ENCODE peak calls at places on chromosomes 2 and 18, in eight cellular contexts. One of them, this sample, is unnamed.

GRCh38 chr2:42030196-42030759 is 17.5 kb upstream of the PKDCC start:
- DNase-seq in cardiac fibroblast: no peak
- DNase-seq in sigmoid colon: no peak
- DNase-seq in AG10803: no peak
- DNase-seq in tibial artery: no peak
- DNase-seq in A549: no peak
- DNase-seq in astrocyte of the spinal cord: no peak
- DNase-seq in tibial nerve: no peak
- DNase-seq in this sample: no peak

GRCh38 chr2:171703574-171704347 is 16.5 kb downstream of the DYNC1I2 start:
- DNase-seq in A549: peak
- DNase-seq in AG10803: peak
- DNase-seq in tibial artery: no peak
- DNase-seq in cardiac fibroblast: peak
- DNase-seq in sigmoid colon: no peak
- DNase-seq in astrocyte of the spinal cord: peak
- DNase-seq in tibial nerve: no peak
- DNase-seq in this sample: peak

GRCh38 chr2:240481720-240482119 is 46.3 kb downstream of the GPC1 start:
- DNase-seq in AG10803: no peak
- DNase-seq in cardiac fibroblast: no peak
- DNase-seq in A549: no peak
- DNase-seq in tibial artery: no peak
- DNase-seq in astrocyte of the spinal cord: no peak
- DNase-seq in tibial nerve: no peak
- DNase-seq in sigmoid colon: no peak
- DNase-seq in this sample: no peak

GRCh38 chr18:64398320-64398719 is 249.4 kb upstream of the LINC00305 start:
- DNase-seq in cardiac fibroblast: no peak
- DNase-seq in A549: no peak
- DNase-seq in tibial nerve: no peak
- DNase-seq in AG10803: no peak
- DNase-seq in astrocyte of the spinal cord: no peak
- DNase-seq in tibial artery: no peak
- DNase-seq in sigmoid colon: no peak
- DNase-seq in this sample: no peak

GRCh38 chr2:101766871-101767739 is 69.6 kb downstream of the MAP4K4 start:
- DNase-seq in A549: no peak
- DNase-seq in astrocyte of the spinal cord: peak
- DNase-seq in tibial artery: no peak
- DNase-seq in AG10803: peak
- DNase-seq in sigmoid colon: no peak
- DNase-seq in tibial nerve: no peak
- DNase-seq in cardiac fibroblast: peak
- DNase-seq in this sample: peak

GRCh38 chr2:46655551-46656436 is 176.4 kb downstream of the TMEM247 start:
- DNase-seq in A549: no peak
- DNase-seq in astrocyte of the spinal cord: no peak
- DNase-seq in AG10803: peak
- DNase-seq in sigmoid colon: no peak
- DNase-seq in tibial artery: no peak
- DNase-seq in cardiac fibroblast: peak
- DNase-seq in tibial nerve: no peak
- DNase-seq in this sample: peak

GRCh38 chr2:77746780-77747179 is 224.6 kb upstream of the LRRTM4 start:
- DNase-seq in tibial nerve: no peak
- DNase-seq in tibial artery: no peak
- DNase-seq in astrocyte of the spinal cord: no peak
- DNase-seq in sigmoid colon: no peak
- DNase-seq in A549: no peak
- DNase-seq in cardiac fibroblast: no peak
- DNase-seq in AG10803: no peak
- DNase-seq in this sample: no peak

GRCh38 chr2:217977840-217978535 is 24.8 kb downstream of the TNS1 start:
- DNase-seq in tibial nerve: no peak
- DNase-seq in AG10803: no peak
- DNase-seq in tibial artery: no peak
- DNase-seq in sigmoid colon: peak
- DNase-seq in cardiac fibroblast: no peak
- DNase-seq in A549: no peak
- DNase-seq in astrocyte of the spinal cord: no peak
- DNase-seq in this sample: no peak

GRCh38 chr2:18047896-18048657 is 169.6 kb downstream of the KCNS3 start:
- DNase-seq in sigmoid colon: no peak
- DNase-seq in A549: peak
- DNase-seq in tibial artery: no peak
- DNase-seq in AG10803: peak
- DNase-seq in cardiac fibroblast: peak
- DNase-seq in tibial nerve: no peak
- DNase-seq in astrocyte of the spinal cord: no peak
- DNase-seq in this sample: no peak

GRCh38 chr18:24270358-24270936 is 127.2 kb downstream of the OSBPL1A start:
- DNase-seq in astrocyte of the spinal cord: peak
- DNase-seq in tibial nerve: no peak
- DNase-seq in sigmoid colon: no peak
- DNase-seq in cardiac fibroblast: no peak
- DNase-seq in AG10803: no peak
- DNase-seq in tibial artery: no peak
- DNase-seq in A549: no peak
- DNase-seq in this sample: peak

GRCh38 chr2:128797533-128797932 is 478.9 kb upstream of the HS6ST1 start:
- DNase-seq in astrocyte of the spinal cord: no peak
- DNase-seq in tibial nerve: no peak
- DNase-seq in A549: no peak
- DNase-seq in AG10803: no peak
- DNase-seq in sigmoid colon: peak
- DNase-seq in cardiac fibroblast: no peak
- DNase-seq in tibial artery: no peak
- DNase-seq in this sample: no peak

GRCh38 chr2:239268082-239268481 is 132.7 kb downstream of the HDAC4 start:
- DNase-seq in tibial nerve: no peak
- DNase-seq in A549: no peak
- DNase-seq in AG10803: no peak
- DNase-seq in astrocyte of the spinal cord: no peak
- DNase-seq in tibial artery: peak
- DNase-seq in sigmoid colon: peak
- DNase-seq in cardiac fibroblast: no peak
- DNase-seq in this sample: no peak

GRCh38 chr2:136075466-136075865 is 42.5 kb downstream of the CXCR4 start:
- DNase-seq in A549: no peak
- DNase-seq in tibial nerve: no peak
- DNase-seq in astrocyte of the spinal cord: no peak
- DNase-seq in AG10803: no peak
- DNase-seq in sigmoid colon: no peak
- DNase-seq in tibial artery: no peak
- DNase-seq in cardiac fibroblast: no peak
- DNase-seq in this sample: no peak

DNA sequence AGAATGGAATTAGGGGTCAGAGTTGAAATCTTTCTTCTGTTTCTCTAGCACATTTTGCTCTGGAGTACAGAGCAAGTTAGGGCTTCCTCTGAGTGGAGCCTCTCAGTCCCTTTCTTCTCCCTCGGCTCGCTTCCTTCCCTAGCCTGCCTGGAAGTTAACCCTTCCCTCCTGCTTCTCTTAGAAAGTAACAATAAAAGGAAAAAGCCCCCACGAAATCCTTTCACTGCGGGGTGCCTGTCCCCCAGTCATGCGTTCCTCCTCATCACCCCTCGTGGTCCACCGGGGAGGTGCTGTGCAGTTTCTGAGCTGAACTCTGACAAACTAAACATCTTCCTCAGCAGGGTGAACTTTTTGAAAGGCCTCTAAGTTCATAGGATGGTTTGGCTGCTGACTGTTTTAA is 2.0 kb downstream of the IGFBP2 start:
- DNase-seq in cardiac fibroblast: no peak
- DNase-seq in tibial nerve: no peak
- DNase-seq in A549: no peak
- DNase-seq in sigmoid colon: no peak
- DNase-seq in AG10803: no peak
- DNase-seq in astrocyte of the spinal cord: peak
- DNase-seq in tibial artery: no peak
- DNase-seq in this sample: no peak
- H3K4me3 ChIP-seq in cardiac fibroblast: no peak
- H3K4me3 ChIP-seq in tibial nerve: peak
- H3K4me3 ChIP-seq in A549: no peak
- H3K4me3 ChIP-seq in sigmoid colon: no peak
- H3K4me3 ChIP-seq in AG10803: no peak
- H3K4me3 ChIP-seq in astrocyte of the spinal cord: peak
- H3K4me3 ChIP-seq in tibial artery: peak
- H3K4me3 ChIP-seq in this sample: no peak

DNA sequence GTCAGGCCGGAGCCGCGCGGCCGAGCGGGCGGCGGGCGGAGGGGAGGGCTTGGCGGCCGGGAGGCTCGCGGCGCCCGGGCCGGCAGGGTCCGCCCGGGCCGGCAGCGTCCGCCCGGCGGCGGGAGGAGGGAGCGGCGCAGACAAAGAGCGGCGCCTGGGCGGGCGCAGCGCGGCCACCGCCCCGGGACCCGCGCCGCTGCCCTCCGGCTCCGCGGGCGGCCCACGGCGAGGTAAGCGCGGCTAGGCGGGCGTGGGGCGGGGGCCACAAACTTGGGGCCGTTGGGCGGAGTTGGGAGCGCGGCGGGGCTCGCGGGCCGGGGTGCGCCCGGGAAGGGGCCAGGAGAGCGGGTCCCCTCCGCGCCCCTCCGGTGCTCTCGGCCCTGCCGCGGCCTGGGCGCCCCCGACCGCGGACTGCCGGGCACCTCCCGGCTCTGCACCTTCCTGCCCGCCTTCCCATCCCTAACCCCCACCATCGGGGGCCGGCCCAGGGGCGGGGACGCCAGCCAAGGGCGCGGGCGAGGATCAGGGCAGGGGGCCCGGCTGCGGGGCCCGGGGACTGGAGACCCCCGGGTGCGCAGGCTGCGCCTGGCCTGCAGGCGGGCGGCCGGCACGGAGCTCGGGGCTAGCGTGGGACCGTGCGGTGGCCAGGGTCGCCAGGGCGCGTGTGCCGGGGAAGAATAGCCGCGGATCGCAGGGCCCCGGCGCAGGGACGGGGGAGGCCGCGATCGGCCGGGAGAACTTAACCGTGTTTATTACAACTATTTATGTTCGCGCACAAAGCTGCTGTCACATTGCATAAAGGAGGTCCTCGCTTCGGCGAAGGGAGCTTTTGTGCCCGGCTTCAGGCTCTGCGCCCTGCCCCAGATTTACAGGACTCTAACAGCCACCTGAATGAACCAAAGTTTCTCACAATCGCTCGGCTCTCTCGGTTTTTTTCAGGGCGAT is at the start of gene NCK2:
- DNase-seq in A549: peak
- DNase-seq in tibial nerve: no peak
- DNase-seq in sigmoid colon: no peak
- DNase-seq in tibial artery: no peak
- DNase-seq in astrocyte of the spinal cord: peak
- DNase-seq in AG10803: peak
- DNase-seq in cardiac fibroblast: peak
- DNase-seq in this sample: no peak
- TF ChIP-seq CTCF in A549: no peak
- TF ChIP-seq CTCF in tibial nerve: peak
- TF ChIP-seq CTCF in sigmoid colon: no peak
- TF ChIP-seq CTCF in tibial artery: no peak
- TF ChIP-seq CTCF in astrocyte of the spinal cord: no peak
- TF ChIP-seq CTCF in AG10803: no peak
- TF ChIP-seq CTCF in cardiac fibroblast: no peak
- TF ChIP-seq CTCF in this sample: no peak

GRCh38 chr2:233418761-233419625 is 64.7 kb downstream of the DGKD start:
- DNase-seq in A549: peak
- DNase-seq in tibial artery: peak
- DNase-seq in astrocyte of the spinal cord: peak
- DNase-seq in AG10803: no peak
- DNase-seq in sigmoid colon: peak
- DNase-seq in cardiac fibroblast: peak
- DNase-seq in tibial nerve: no peak
- DNase-seq in this sample: peak

GRCh38 chr2:233421091-233421816 is 67.0 kb downstream of the DGKD start:
- DNase-seq in tibial artery: peak
- DNase-seq in tibial nerve: no peak
- DNase-seq in A549: no peak
- DNase-seq in cardiac fibroblast: no peak
- DNase-seq in sigmoid colon: no peak
- DNase-seq in AG10803: no peak
- DNase-seq in astrocyte of the spinal cord: no peak
- DNase-seq in this sample: no peak

GRCh38 chr2:233422050-233422639 is 67.9 kb downstream of the DGKD start:
- DNase-seq in A549: peak
- DNase-seq in tibial nerve: no peak
- DNase-seq in sigmoid colon: no peak
- DNase-seq in cardiac fibroblast: no peak
- DNase-seq in tibial artery: peak
- DNase-seq in AG10803: no peak
- DNase-seq in astrocyte of the spinal cord: no peak
- DNase-seq in this sample: no peak

GRCh38 chr2:233418052-233418760 is 63.9 kb downstream of the DGKD start:
- DNase-seq in A549: no peak
- DNase-seq in tibial nerve: no peak
- DNase-seq in tibial artery: peak
- DNase-seq in astrocyte of the spinal cord: no peak
- DNase-seq in cardiac fibroblast: no peak
- DNase-seq in sigmoid colon: no peak
- DNase-seq in AG10803: no peak
- DNase-seq in this sample: no peak

GRCh38 chr2:233419626-233420431 is 65.5 kb downstream of the DGKD start:
- DNase-seq in tibial artery: peak
- DNase-seq in astrocyte of the spinal cord: no peak
- DNase-seq in AG10803: no peak
- DNase-seq in sigmoid colon: no peak
- DNase-seq in A549: no peak
- DNase-seq in tibial nerve: no peak
- DNase-seq in cardiac fibroblast: peak
- DNase-seq in this sample: no peak
- H3K4me3 ChIP-seq in tibial artery: peak
- H3K4me3 ChIP-seq in astrocyte of the spinal cord: no peak
- H3K4me3 ChIP-seq in AG10803: no peak
- H3K4me3 ChIP-seq in sigmoid colon: no peak
- H3K4me3 ChIP-seq in A549: peak
- H3K4me3 ChIP-seq in tibial nerve: no peak
- H3K4me3 ChIP-seq in cardiac fibroblast: no peak
- H3K4me3 ChIP-seq in this sample: no peak

GRCh38 chr18:9827856-9828793 is 57.6 kb upstream of the TXNDC2 start:
- DNase-seq in tibial nerve: no peak
- DNase-seq in AG10803: peak
- DNase-seq in sigmoid colon: peak
- DNase-seq in A549: peak
- DNase-seq in cardiac fibroblast: peak
- DNase-seq in tibial artery: no peak
- DNase-seq in astrocyte of the spinal cord: peak
- DNase-seq in this sample: peak

GRCh38 chr18:9832871-9833270 is 52.9 kb upstream of the TXNDC2 start:
- DNase-seq in tibial nerve: no peak
- DNase-seq in cardiac fibroblast: no peak
- DNase-seq in sigmoid colon: no peak
- DNase-seq in A549: no peak
- DNase-seq in astrocyte of the spinal cord: no peak
- DNase-seq in AG10803: no peak
- DNase-seq in tibial artery: no peak
- DNase-seq in this sample: no peak

GRCh38 chr18:9828794-9829712 is 56.7 kb upstream of the TXNDC2 start:
- DNase-seq in tibial artery: no peak
- DNase-seq in sigmoid colon: no peak
- DNase-seq in tibial nerve: no peak
- DNase-seq in A549: no peak
- DNase-seq in astrocyte of the spinal cord: no peak
- DNase-seq in AG10803: no peak
- DNase-seq in cardiac fibroblast: no peak
- DNase-seq in this sample: no peak

GRCh38 chr18:9831723-9832199 is 54.0 kb upstream of the TXNDC2 start:
- DNase-seq in cardiac fibroblast: no peak
- DNase-seq in tibial artery: no peak
- DNase-seq in sigmoid colon: no peak
- DNase-seq in astrocyte of the spinal cord: no peak
- DNase-seq in AG10803: no peak
- DNase-seq in A549: no peak
- DNase-seq in tibial nerve: no peak
- DNase-seq in this sample: no peak

GRCh38 chr18:9831046-9831722 is 54.6 kb upstream of the TXNDC2 start:
- DNase-seq in cardiac fibroblast: peak
- DNase-seq in sigmoid colon: no peak
- DNase-seq in A549: no peak
- DNase-seq in AG10803: no peak
- DNase-seq in tibial nerve: no peak
- DNase-seq in tibial artery: no peak
- DNase-seq in astrocyte of the spinal cord: no peak
- DNase-seq in this sample: no peak
- TF ChIP-seq CTCF in cardiac fibroblast: peak
- TF ChIP-seq CTCF in sigmoid colon: no peak
- TF ChIP-seq CTCF in A549: no peak
- TF ChIP-seq CTCF in AG10803: no peak
- TF ChIP-seq CTCF in tibial nerve: no peak
- TF ChIP-seq CTCF in tibial artery: peak
- TF ChIP-seq CTCF in astrocyte of the spinal cord: no peak
- TF ChIP-seq CTCF in this sample: no peak

This sample was measured in fibroblast of mammary gland.